ENCODE peak calls at places on chromosome 2, in nine cellular contexts. One of them, this sample, is unnamed.

GRCh38 chr2:150474326-150475074 is 13.0 kb downstream of the RND3 start:
- DNase-seq in thoracic aorta: no peak
- DNase-seq in MM.1S: no peak
- DNase-seq in AG09319: no peak
- DNase-seq in endothelial cell: no peak
- DNase-seq in AG04449: no peak
- DNase-seq in heart left ventricle: no peak
- DNase-seq in transverse colon: no peak
- DNase-seq in OCI-LY7: no peak
- DNase-seq in this sample: no peak

GRCh38 chr2:127187081-127187775 is 32.9 kb downstream of the CYP27C1 start:
- DNase-seq in thoracic aorta: no peak
- DNase-seq in MM.1S: no peak
- DNase-seq in AG09319: no peak
- DNase-seq in endothelial cell: no peak
- DNase-seq in AG04449: no peak
- DNase-seq in heart left ventricle: no peak
- DNase-seq in transverse colon: no peak
- DNase-seq in OCI-LY7: no peak
- DNase-seq in this sample: no peak

GRCh38 chr2:214410128-214410775 is 602 bp upstream of the VWC2L start:
- DNase-seq in thoracic aorta: no peak
- DNase-seq in MM.1S: no peak
- DNase-seq in AG09319: no peak
- DNase-seq in endothelial cell: no peak
- DNase-seq in AG04449: no peak
- DNase-seq in heart left ventricle: no peak
- DNase-seq in transverse colon: no peak
- DNase-seq in OCI-LY7: no peak
- DNase-seq in this sample: no peak

GRCh38 chr2:156356006-156356764 is 23.7 kb upstream of the NR4A2 start:
- DNase-seq in thoracic aorta: no peak
- DNase-seq in MM.1S: no peak
- DNase-seq in AG09319: no peak
- DNase-seq in endothelial cell: no peak
- DNase-seq in AG04449: no peak
- DNase-seq in heart left ventricle: no peak
- DNase-seq in transverse colon: no peak
- DNase-seq in OCI-LY7: no peak
- DNase-seq in this sample: no peak

GRCh38 chr2:204665244-204665643 is 120.0 kb downstream of the PARD3B start:
- DNase-seq in thoracic aorta: no peak
- DNase-seq in MM.1S: no peak
- DNase-seq in AG09319: no peak
- DNase-seq in endothelial cell: no peak
- DNase-seq in AG04449: no peak
- DNase-seq in heart left ventricle: no peak
- DNase-seq in transverse colon: no peak
- DNase-seq in OCI-LY7: no peak
- DNase-seq in this sample: no peak

GRCh38 chr2:61443342-61444041 is 27.4 kb downstream of the USP34 start:
- DNase-seq in thoracic aorta: no peak
- DNase-seq in MM.1S: peak
- DNase-seq in AG09319: no peak
- DNase-seq in endothelial cell: no peak
- DNase-seq in AG04449: no peak
- DNase-seq in heart left ventricle: no peak
- DNase-seq in transverse colon: no peak
- DNase-seq in OCI-LY7: peak
- DNase-seq in this sample: peak

GRCh38 chr2:216350214-216350789 is 22.0 kb downstream of the MARCHF4 start:
- DNase-seq in thoracic aorta: no peak
- DNase-seq in MM.1S: no peak
- DNase-seq in AG09319: no peak
- DNase-seq in endothelial cell: no peak
- DNase-seq in AG04449: no peak
- DNase-seq in heart left ventricle: no peak
- DNase-seq in transverse colon: no peak
- DNase-seq in OCI-LY7: no peak
- DNase-seq in this sample: no peak

GRCh38 chr2:213246665-213247281 is 37.5 kb upstream of the SPAG16 start:
- DNase-seq in thoracic aorta: no peak
- DNase-seq in MM.1S: peak
- DNase-seq in AG09319: no peak
- DNase-seq in endothelial cell: peak
- DNase-seq in AG04449: no peak
- DNase-seq in heart left ventricle: no peak
- DNase-seq in transverse colon: peak
- DNase-seq in OCI-LY7: peak
- DNase-seq in this sample: no peak

GRCh38 chr2:191218292-191218898 is 26.8 kb upstream of the MYO1B start:
- DNase-seq in thoracic aorta: peak
- DNase-seq in MM.1S: no peak
- DNase-seq in AG09319: no peak
- DNase-seq in endothelial cell: peak
- DNase-seq in AG04449: no peak
- DNase-seq in heart left ventricle: no peak
- DNase-seq in transverse colon: peak
- DNase-seq in OCI-LY7: peak
- DNase-seq in this sample: peak

GRCh38 chr2:61967262-61967661 is 61.8 kb downstream of the COMMD1 start:
- DNase-seq in thoracic aorta: no peak
- DNase-seq in MM.1S: no peak
- DNase-seq in AG09319: no peak
- DNase-seq in endothelial cell: no peak
- DNase-seq in AG04449: no peak
- DNase-seq in heart left ventricle: no peak
- DNase-seq in transverse colon: no peak
- DNase-seq in OCI-LY7: no peak
- DNase-seq in this sample: no peak

GRCh38 chr2:134206573-134206972 is 47.3 kb upstream of the MGAT5 start:
- DNase-seq in thoracic aorta: peak
- DNase-seq in MM.1S: no peak
- DNase-seq in AG09319: no peak
- DNase-seq in endothelial cell: no peak
- DNase-seq in AG04449: no peak
- DNase-seq in heart left ventricle: no peak
- DNase-seq in transverse colon: no peak
- DNase-seq in OCI-LY7: no peak
- DNase-seq in this sample: no peak

GRCh38 chr2:125560855-125561254 is 1095.1 kb upstream of the GYPC start:
- DNase-seq in thoracic aorta: no peak
- DNase-seq in MM.1S: no peak
- DNase-seq in AG09319: no peak
- DNase-seq in endothelial cell: no peak
- DNase-seq in AG04449: no peak
- DNase-seq in heart left ventricle: no peak
- DNase-seq in transverse colon: peak
- DNase-seq in OCI-LY7: no peak
- DNase-seq in this sample: no peak

GRCh38 chr2:150610670-150611279 is 123.3 kb upstream of the RND3 start:
- DNase-seq in thoracic aorta: no peak
- DNase-seq in MM.1S: peak
- DNase-seq in AG09319: no peak
- DNase-seq in endothelial cell: peak
- DNase-seq in AG04449: no peak
- DNase-seq in heart left ventricle: no peak
- DNase-seq in transverse colon: peak
- DNase-seq in OCI-LY7: peak
- DNase-seq in this sample: peak

GRCh38 chr2:177030391-177031000 is 182.1 kb upstream of the HNRNPA3 start:
- DNase-seq in thoracic aorta: no peak
- DNase-seq in MM.1S: no peak
- DNase-seq in AG09319: no peak
- DNase-seq in endothelial cell: no peak
- DNase-seq in AG04449: no peak
- DNase-seq in heart left ventricle: no peak
- DNase-seq in transverse colon: no peak
- DNase-seq in OCI-LY7: no peak
- DNase-seq in this sample: no peak

GRCh38 chr2:204258900-204259299 is 286.4 kb upstream of the PARD3B start:
- DNase-seq in thoracic aorta: no peak
- DNase-seq in MM.1S: no peak
- DNase-seq in AG09319: no peak
- DNase-seq in endothelial cell: no peak
- DNase-seq in AG04449: no peak
- DNase-seq in heart left ventricle: no peak
- DNase-seq in transverse colon: no peak
- DNase-seq in OCI-LY7: no peak
- DNase-seq in this sample: no peak

GRCh38 chr2:234595829-234596228 is 98.9 kb upstream of the ARL4C start:
- DNase-seq in thoracic aorta: no peak
- DNase-seq in MM.1S: no peak
- DNase-seq in AG09319: peak
- DNase-seq in endothelial cell: no peak
- DNase-seq in AG04449: peak
- DNase-seq in heart left ventricle: no peak
- DNase-seq in transverse colon: no peak
- DNase-seq in OCI-LY7: no peak
- DNase-seq in this sample: no peak

GRCh38 chr2:27884546-27884945 is 5.6 kb downstream of the RBKS start:
- DNase-seq in thoracic aorta: no peak
- DNase-seq in MM.1S: no peak
- DNase-seq in AG09319: no peak
- DNase-seq in endothelial cell: no peak
- DNase-seq in AG04449: no peak
- DNase-seq in heart left ventricle: no peak
- DNase-seq in transverse colon: no peak
- DNase-seq in OCI-LY7: no peak
- DNase-seq in this sample: no peak

GRCh38 chr2:108074945-108075344 is 88.6 kb downstream of the SLC5A7 start:
- DNase-seq in thoracic aorta: no peak
- DNase-seq in MM.1S: no peak
- DNase-seq in AG09319: no peak
- DNase-seq in endothelial cell: no peak
- DNase-seq in AG04449: no peak
- DNase-seq in heart left ventricle: no peak
- DNase-seq in transverse colon: no peak
- DNase-seq in OCI-LY7: no peak
- DNase-seq in this sample: no peak

GRCh38 chr2:222756951-222757645 is 85.6 kb downstream of the MOGAT1 start:
- DNase-seq in thoracic aorta: no peak
- DNase-seq in MM.1S: no peak
- DNase-seq in AG09319: no peak
- DNase-seq in endothelial cell: no peak
- DNase-seq in AG04449: no peak
- DNase-seq in heart left ventricle: no peak
- DNase-seq in transverse colon: no peak
- DNase-seq in OCI-LY7: no peak
- DNase-seq in this sample: no peak

GRCh38 chr2:72515696-72516095 is 310.1 kb downstream of the EXOC6B start:
- DNase-seq in thoracic aorta: no peak
- DNase-seq in MM.1S: no peak
- DNase-seq in AG09319: no peak
- DNase-seq in endothelial cell: no peak
- DNase-seq in AG04449: no peak
- DNase-seq in heart left ventricle: no peak
- DNase-seq in transverse colon: no peak
- DNase-seq in OCI-LY7: no peak
- DNase-seq in this sample: no peak

GRCh38 chr2:98822301-98823164 is 91.6 kb upstream of the MGAT4A start:
- DNase-seq in thoracic aorta: no peak
- DNase-seq in MM.1S: no peak
- DNase-seq in AG09319: no peak
- DNase-seq in endothelial cell: peak
- DNase-seq in AG04449: no peak
- DNase-seq in heart left ventricle: peak
- DNase-seq in transverse colon: no peak
- DNase-seq in OCI-LY7: no peak
- DNase-seq in this sample: peak
- TF ChIP-seq CTCF in thoracic aorta: peak
- TF ChIP-seq CTCF in MM.1S: no peak
- TF ChIP-seq CTCF in AG09319: peak
- TF ChIP-seq CTCF in endothelial cell: peak
- TF ChIP-seq CTCF in AG04449: no peak
- TF ChIP-seq CTCF in heart left ventricle: peak
- TF ChIP-seq CTCF in transverse colon: no peak
- TF ChIP-seq CTCF in OCI-LY7: no peak
- TF ChIP-seq CTCF in this sample: no peak

GRCh38 chr2:238121511-238122286 is 16.8 kb upstream of the KLHL30 start:
- DNase-seq in thoracic aorta: no peak
- DNase-seq in MM.1S: no peak
- DNase-seq in AG09319: no peak
- DNase-seq in endothelial cell: no peak
- DNase-seq in AG04449: no peak
- DNase-seq in heart left ventricle: peak
- DNase-seq in transverse colon: no peak
- DNase-seq in OCI-LY7: no peak
- DNase-seq in this sample: no peak
- TF ChIP-seq CTCF in thoracic aorta: no peak
- TF ChIP-seq CTCF in MM.1S: no peak
- TF ChIP-seq CTCF in AG09319: no peak
- TF ChIP-seq CTCF in endothelial cell: no peak
- TF ChIP-seq CTCF in AG04449: no peak
- TF ChIP-seq CTCF in heart left ventricle: no peak
- TF ChIP-seq CTCF in transverse colon: no peak
- TF ChIP-seq CTCF in OCI-LY7: no peak
- TF ChIP-seq CTCF in this sample: no peak

GRCh38 chr2:173090291-173090877 is 14.7 kb downstream of the MAP3K20 start:
- DNase-seq in thoracic aorta: no peak
- DNase-seq in MM.1S: no peak
- DNase-seq in AG09319: peak
- DNase-seq in endothelial cell: peak
- DNase-seq in AG04449: no peak
- DNase-seq in heart left ventricle: no peak
- DNase-seq in transverse colon: no peak
- DNase-seq in OCI-LY7: no peak
- DNase-seq in this sample: no peak
- TF ChIP-seq CTCF in thoracic aorta: no peak
- TF ChIP-seq CTCF in MM.1S: no peak
- TF ChIP-seq CTCF in AG09319: no peak
- TF ChIP-seq CTCF in endothelial cell: no peak
- TF ChIP-seq CTCF in AG04449: no peak
- TF ChIP-seq CTCF in heart left ventricle: no peak
- TF ChIP-seq CTCF in transverse colon: no peak
- TF ChIP-seq CTCF in OCI-LY7: no peak
- TF ChIP-seq CTCF in this sample: no peak

DNA sequence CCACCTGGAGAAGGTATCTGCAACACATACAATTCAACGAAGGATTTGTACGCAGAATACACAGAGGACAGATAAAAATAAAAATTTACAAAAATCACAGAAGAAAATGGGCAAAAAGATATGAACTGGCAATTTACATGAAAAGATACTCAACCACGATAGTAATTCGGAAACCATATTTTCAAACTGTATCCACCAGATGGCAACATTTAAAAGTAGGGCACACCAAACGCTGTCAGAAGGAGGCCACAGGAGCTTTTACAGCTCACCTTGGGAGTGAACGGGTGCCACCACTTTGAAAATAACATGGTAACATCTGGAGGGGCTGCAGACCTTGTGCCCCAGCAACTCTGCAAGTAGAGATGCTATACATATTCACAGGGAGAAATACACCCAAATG is 9.8 kb downstream of the KIF1A start:
- DNase-seq in thoracic aorta: no peak
- DNase-seq in MM.1S: no peak
- DNase-seq in AG09319: no peak
- DNase-seq in endothelial cell: no peak
- DNase-seq in AG04449: no peak
- DNase-seq in heart left ventricle: no peak
- DNase-seq in transverse colon: no peak
- DNase-seq in OCI-LY7: no peak
- DNase-seq in this sample: no peak
- TF ChIP-seq CTCF in thoracic aorta: no peak
- TF ChIP-seq CTCF in MM.1S: peak
- TF ChIP-seq CTCF in AG09319: no peak
- TF ChIP-seq CTCF in endothelial cell: no peak
- TF ChIP-seq CTCF in AG04449: no peak
- TF ChIP-seq CTCF in heart left ventricle: peak
- TF ChIP-seq CTCF in transverse colon: no peak
- TF ChIP-seq CTCF in OCI-LY7: peak
- TF ChIP-seq CTCF in this sample: no peak